ENCODE peak calls at places on chromosome 1, in nine cellular contexts. N is AG09309; L is NCI-H1105 treated with DMSO at 0.1 percent for 48 hours; P is germinal center; E is activated gamma-delta T cell treated with Interleukin-2 at 50 U/mL for 16 hours; R is activated naive CD4-positive, alpha-beta T cell; I is neuronal stem cell; Y is ELF-1; C is progenitor cell of endocrine pancreas. F is an unnamed sample.

GRCh38 chr1:160993544-160993943 is 27.4 kb downstream of the F11R start:
- DNase-seq in P (no peak), I (no peak), E (no peak), N (peak; percentile 75), C (no peak), L (peak; percentile 27), R (no peak), Y (no peak), F (peak; percentile 66)

GRCh38 chr1:67668660-67669059 is 16.3 kb upstream of the GADD45A start:
- DNase-seq in P (no peak), I (no peak), N (no peak), L (no peak), C (no peak), E (no peak), Y (no peak), R (no peak), F (no peak)

GRCh38 chr1:173294853-173295252 is 87.7 kb upstream of the TNFSF4 start:
- DNase-seq in Y (no peak), N (peak; percentile 14), L (no peak), C (no peak), R (no peak), I (no peak), P (no peak), E (no peak), F (no peak)

GRCh38 chr1:155893389-155894142 is 17.6 kb downstream of the RIT1 start:
- DNase-seq in R (no peak), P (no peak), E (peak; percentile 5), N (no peak), Y (no peak), L (no peak), I (no peak), C (no peak), F (peak; percentile 27)

GRCh38 chr1:42937141-42937696 is 21.4 kb downstream of the SLC2A1 start:
- DNase-seq in N (no peak), Y (no peak), C (no peak), P (no peak), L (no peak), R (no peak), I (no peak), E (no peak), F (no peak)

GRCh38 chr1:84415386-84415785 is 17.1 kb downstream of the DNASE2B start:
- DNase-seq in C (no peak), I (no peak), L (no peak), R (no peak), P (no peak), N (no peak), E (no peak), Y (no peak), F (no peak)

GRCh38 chr1:186531561-186532165 is 70.7 kb upstream of the PDC start:
- DNase-seq in R (no peak), C (no peak), I (no peak), P (no peak), E (no peak), L (no peak), N (no peak), Y (no peak), F (no peak)

GRCh38 chr1:31753623-31754349 is 10.4 kb downstream of the ADGRB2 start:
- DNase-seq in Y (no peak), I (no peak), P (no peak), E (no peak), C (no peak), N (no peak), L (peak; percentile 98), R (no peak), F (no peak)

GRCh38 chr1:112251766-112252506 is 144.1 kb upstream of the CTTNBP2NL start:
- DNase-seq in C (no peak), I (no peak), P (no peak), E (no peak), N (peak; percentile 21), Y (no peak), L (no peak), R (no peak), F (no peak)

GRCh38 chr1:19682257-19682656 is 17.6 kb downstream of the HTR6 start:
- DNase-seq in L (no peak), R (no peak), E (no peak), I (no peak), P (no peak), N (peak; percentile 83), C (no peak), Y (no peak), F (no peak)

F was measured in KBM-7.